ENCODE peak calls at places on chromosomes 13 and 19, in six cellular contexts. Y is HepG2, L is GM12878, R is A549, S is K562, G is NB4. N is an unnamed sample.

GRCh38 chr19:21668072-21668471 is 99.3 kb downstream of the ZNF100 start:
- DNase-seq in R (no peak), L (no peak), G (no peak), S (no peak), Y (no peak), N (no peak)

GRCh38 chr19:16496613-16496983 is 404 bp downstream of the C19orf44 start:
- DNase-seq in L (no peak), G (no peak), S (peak), R (no peak), Y (no peak), N (no peak)

GRCh38 chr19:13042443-13043130 is 47.3 kb downstream of the NFIX start:
- DNase-seq in Y (no peak), S (no peak), G (peak), L (no peak), R (no peak), N (no peak)

GRCh38 chr13:79710376-79710775 is 229.4 kb downstream of the NDFIP2 start:
- DNase-seq in Y (no peak), G (no peak), R (no peak), L (no peak), S (no peak), N (no peak)

GRCh38 chr19:48728882-48729645 is 9.5 kb upstream of the MAMSTR start:
- DNase-seq in G (no peak), R (no peak), Y (no peak), L (no peak), S (no peak), N (no peak)

GRCh38 chr13:111325941-111326620 is 5.6 kb downstream of the TEX29 start:
- DNase-seq in S (no peak), Y (no peak), G (no peak), L (no peak), R (no peak), N (no peak)

GRCh38 chr19:16191216-16191908 is 6.2 kb downstream of the FAM32A start:
- DNase-seq in R (no peak), Y (no peak), G (no peak), L (no peak), S (no peak), N (no peak)

GRCh38 chr19:2803486-2804155 is 16.0 kb upstream of the ZNF554 start:
- DNase-seq in G (no peak), Y (no peak), S (no peak), L (no peak), R (no peak), N (no peak)

GRCh38 chr13:114135731-114136171 is 3.3 kb upstream of the RASA3 start:
- DNase-seq in G (peak), S (no peak), Y (no peak), R (no peak), L (no peak), N (no peak)

GRCh38 chr13:45196622-45197021 is 4.2 kb downstream of the KCTD4 start:
- DNase-seq in Y (no peak), G (no peak), L (no peak), S (peak), R (no peak), N (no peak)

GRCh38 chr19:23273594-23274412 is 23.6 kb upstream of the ZNF724 start:
- DNase-seq in G (peak), S (peak), L (peak), Y (peak), R (peak), N (peak)

GRCh38 chr19:16887353-16888265 is 1.2 kb upstream of the F2RL3 start:
- DNase-seq in G (peak), L (no peak), Y (no peak), R (no peak), S (peak), N (no peak)

GRCh38 chr13:80939581-80939980 is 598.7 kb upstream of the SPRY2 start:
- DNase-seq in G (no peak), Y (no peak), S (no peak), R (no peak), L (no peak), N (no peak)

GRCh38 chr13:80946008-80946802 is 605.3 kb upstream of the SPRY2 start:
- DNase-seq in L (no peak), G (no peak), R (no peak), S (no peak), Y (no peak), N (no peak)

GRCh38 chr13:80945328-80945727 is 604.4 kb upstream of the SPRY2 start:
- DNase-seq in G (no peak), R (no peak), S (no peak), Y (peak), L (no peak), N (no peak)
- TF ChIP-seq MYC in G (no peak), R (no peak), S (no peak), Y (no peak), L (no peak), N (no peak)

GRCh38 chr19:56119585-56119978 is 1.5 kb downstream of the ZNF787 start:
- DNase-seq in Y (peak), S (peak), G (peak), L (no peak), R (no peak), N (peak)
- TF ChIP-seq MYC in Y (no peak), S (no peak), G (no peak), L (no peak), R (no peak), N (no peak)

GRCh38 chr13:101218484-101218883 is 197.8 kb downstream of the NALCN start:
- DNase-seq in G (no peak), Y (no peak), L (no peak), S (no peak), R (no peak), N (no peak)

GRCh38 chr13:101217086-101217485 is 199.2 kb downstream of the NALCN start:
- DNase-seq in Y (no peak), R (no peak), L (no peak), G (no peak), S (no peak), N (no peak)

GRCh38 chr13:101219609-101220265 is 196.6 kb downstream of the NALCN start:
- DNase-seq in G (no peak), R (no peak), S (no peak), Y (no peak), L (no peak), N (no peak)
- TF ChIP-seq MYC in G (no peak), R (no peak), S (no peak), Y (no peak), L (no peak), N (no peak)

GRCh38 chr19:8306235-8307054 is 1.7 kb downstream of the CD320 start:
- DNase-seq in G (peak), R (no peak), Y (no peak), L (no peak), S (no peak), N (no peak)

GRCh38 chr19:8307965-8308866 is at the start of gene CD320:
- DNase-seq in G (peak), Y (peak), L (peak), S (peak), R (peak), N (peak)

GRCh38 chr19:8305798-8306197 is 2.4 kb downstream of the CD320 start:
- DNase-seq in S (no peak), Y (no peak), G (peak), L (no peak), R (no peak), N (no peak)

GRCh38 chr19:8308891-8309291 is 733 bp upstream of the CD320 start:
- DNase-seq in S (no peak), Y (no peak), G (no peak), L (no peak), R (no peak), N (no peak)

GRCh38 chr19:8307400-8307964 is 676 bp downstream of the CD320 start:
- DNase-seq in Y (peak), S (peak), L (no peak), G (peak), R (no peak), N (no peak)
- TF ChIP-seq MYC in Y (no peak), S (no peak), L (no peak), G (no peak), R (no peak), N (no peak)

DNA sequence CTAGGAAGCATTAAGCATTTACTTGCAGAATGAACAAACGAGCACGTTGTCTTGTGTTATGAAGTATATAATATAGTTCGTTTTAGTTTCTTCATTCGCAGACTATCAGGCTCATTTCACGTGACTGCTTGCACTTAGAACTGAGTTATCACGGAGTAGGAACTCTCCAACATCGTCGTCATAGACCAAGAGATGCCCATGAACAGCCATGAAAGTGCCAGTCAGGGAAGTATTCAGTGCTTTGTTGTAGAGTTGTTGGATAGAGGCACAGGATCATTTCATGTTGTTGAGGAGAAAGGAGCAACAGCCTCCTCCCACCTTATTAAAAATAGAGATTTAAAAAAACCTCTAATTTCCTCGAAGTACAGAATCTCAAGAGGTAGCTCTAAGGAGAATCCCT is 969 bp upstream of the IL17D start:
- DNase-seq in G (peak), Y (no peak), S (no peak), R (no peak), L (no peak), N (peak)
- TF ChIP-seq MYC in G (no peak), Y (no peak), S (no peak), R (no peak), L (no peak), N (no peak)

GRCh38 chr19:45745606-45746005 is 12.4 kb downstream of the MEIOSIN start:
- DNase-seq in R (no peak), Y (no peak), L (no peak), S (no peak), G (no peak), N (no peak)

GRCh38 chr19:45747513-45747912 is 14.3 kb downstream of the MEIOSIN start:
- DNase-seq in L (no peak), G (no peak), S (no peak), Y (no peak), R (no peak), N (no peak)

GRCh38 chr19:45742969-45743368 is 9.7 kb downstream of the MEIOSIN start:
- DNase-seq in L (no peak), Y (no peak), G (no peak), S (no peak), R (no peak), N (no peak)

GRCh38 chr19:45752639-45753038 is 16.4 kb downstream of the SIX5 start:
- DNase-seq in L (no peak), R (no peak), G (no peak), S (no peak), Y (no peak), N (no peak)

DNA sequence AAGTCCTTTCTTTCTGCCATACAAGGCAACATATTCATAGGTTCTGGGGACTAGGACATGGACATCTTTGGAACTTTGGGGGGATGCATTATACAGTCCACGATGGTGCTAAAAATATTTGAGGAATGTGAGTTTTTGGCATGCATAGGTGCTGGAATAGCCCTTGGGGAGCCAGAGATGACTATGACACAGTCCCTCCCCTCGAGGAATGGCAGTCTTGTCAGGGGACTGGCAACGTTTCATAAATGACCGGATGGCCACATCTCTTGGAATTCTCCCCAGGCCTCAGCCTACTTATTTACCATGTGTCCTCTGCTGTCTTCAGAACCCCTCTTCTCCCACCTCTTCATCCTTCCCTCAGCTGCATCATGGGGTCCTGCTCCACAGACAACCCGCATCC is 13.6 kb downstream of the MEIOSIN start:
- DNase-seq in G (no peak), Y (no peak), L (no peak), S (no peak), R (no peak), N (no peak)
- TF ChIP-seq MYC in G (no peak), Y (no peak), L (no peak), S (no peak), R (no peak), N (no peak)

GRCh38 chr13:90362718-90363117 is 984.8 kb upstream of the MIR17HG start:
- DNase-seq in Y (no peak), R (no peak), G (peak), S (no peak), L (no peak), N (no peak)
- TF ChIP-seq MYC in Y (no peak), R (no peak), G (no peak), S (no peak), L (no peak), N (no peak)

DNA sequence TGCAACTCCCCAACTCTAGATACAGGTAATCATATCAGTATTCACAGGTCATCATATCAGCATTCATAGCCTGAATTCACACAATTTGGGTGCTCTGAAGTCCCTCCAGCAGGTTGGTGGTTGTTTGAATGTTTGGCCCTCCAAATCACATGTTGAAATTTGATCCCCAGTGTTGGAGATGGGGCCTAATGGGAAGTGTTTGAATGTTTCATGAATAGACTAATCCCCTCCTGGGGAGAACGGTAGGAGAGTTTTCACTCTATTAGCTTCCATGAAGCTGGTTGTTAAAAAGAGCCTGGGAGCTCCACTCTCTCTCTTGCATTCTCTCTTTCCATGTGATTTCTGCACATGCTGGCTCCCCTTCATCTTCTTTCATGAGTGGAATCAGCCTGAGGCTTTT is 288.6 kb upstream of the PCDH9 start:
- DNase-seq in Y (no peak), S (no peak), R (no peak), G (no peak), L (no peak), N (no peak)
- TF ChIP-seq MYC in Y (no peak), S (no peak), R (no peak), G (no peak), L (no peak), N (no peak)